ENCODE peak calls at places on chromosomes 16 and 17, in ten cellular contexts. W is stomach, B is tibial nerve, J is IMR-90, M is H54, R is right lobe of liver, I is sigmoid colon, G is heart left ventricle, S is gastrocnemius medialis, O is A549. H is an unnamed sample.

GRCh38 chr16:72428611-72429376 is 256.8 kb upstream of the PMFBP1 start:
- DNase-seq in M (no peak), J (no peak), O (no peak), B (no peak), R (no peak), S (no peak), G (no peak), I (no peak), W (no peak), H (no peak)

GRCh38 chr16:8622315-8622656 is 788 bp downstream of the METTL22 start:
- DNase-seq in W (no peak), B (no peak), O (no peak), S (no peak), G (no peak), J (no peak), R (no peak), I (no peak), M (no peak), H (no peak)

GRCh38 chr17:57640079-57640478 is 105.0 kb downstream of the CCDC182 start:
- DNase-seq in S (no peak), O (no peak), M (no peak), W (no peak), I (no peak), J (no peak), B (no peak), G (no peak), R (no peak), H (no peak)

GRCh38 chr16:28951410-28951943 is 740 bp downstream of the NFATC2IP start:
- DNase-seq in O (no peak), I (peak; percentile 72), M (peak; percentile 51), R (no peak), B (no peak), G (no peak), S (no peak), J (no peak), W (no peak), H (peak; percentile 71)

GRCh38 chr17:27746881-27747280 is 53.4 kb downstream of the NOS2 start:
- DNase-seq in S (no peak), R (no peak), B (no peak), M (no peak), J (no peak), W (no peak), G (no peak), I (no peak), O (no peak), H (no peak)

GRCh38 chr17:62321451-62321850 is 58.9 kb upstream of the EFCAB3 start:
- DNase-seq in M (no peak), G (no peak), S (no peak), I (no peak), W (no peak), R (no peak), J (no peak), B (no peak), O (no peak), H (no peak)

GRCh38 chr17:41989702-41990419 is 23.3 kb downstream of the CNP start:
- DNase-seq in S (no peak), O (no peak), W (no peak), R (peak; percentile 85), M (no peak), I (no peak), J (no peak), B (no peak), G (no peak), H (no peak)

GRCh38 chr16:74724820-74725549 is 24.3 kb upstream of the MLKL start:
- DNase-seq in R (no peak), W (no peak), I (no peak), O (no peak), J (peak; percentile 82), B (no peak), S (no peak), M (peak; percentile 93), G (no peak), H (no peak)

GRCh38 chr17:31130286-31131224 is 35.8 kb downstream of the NF1 start:
- DNase-seq in I (no peak), B (no peak), W (no peak), J (no peak), S (no peak), R (no peak), O (no peak), G (peak; percentile 93), M (no peak), H (no peak)

GRCh38 chr17:35214631-35215273 is 20.6 kb upstream of the SLC35G3 start:
- DNase-seq in G (no peak), W (no peak), O (no peak), J (no peak), S (no peak), R (no peak), B (no peak), I (no peak), M (no peak), H (no peak)

GRCh38 chr17:43530303-43531081 is 15.6 kb downstream of the ETV4 start:
- DNase-seq in G (peak; percentile 87), W (peak; percentile 41), M (no peak), B (peak; percentile 51), R (peak; percentile 52), J (peak; percentile 93), I (peak; percentile 81), S (peak; percentile 52), O (no peak), H (no peak)
- TF ChIP-seq POLR2A in G (no peak), W (no peak), M (no peak), B (no peak), R (no peak), J (no peak), I (no peak), S (no peak), O (no peak), H (no peak)

GRCh38 chr16:3579776-3580175 is 2.6 kb upstream of the NLRC3 start:
- DNase-seq in M (no peak), R (no peak), G (no peak), B (no peak), W (no peak), I (no peak), J (no peak), S (no peak), O (no peak), H (no peak)

GRCh38 chr16:3580271-3580670 is 3.1 kb upstream of the NLRC3 start:
- DNase-seq in W (no peak), G (no peak), J (no peak), S (no peak), B (no peak), I (no peak), M (no peak), R (no peak), O (no peak), H (no peak)

GRCh38 chr16:3577302-3577752 is at the start of gene NLRC3:
- DNase-seq in R (peak; percentile 42), B (no peak), O (no peak), M (no peak), S (no peak), W (no peak), J (no peak), G (no peak), I (no peak), H (no peak)

GRCh38 chr16:3578121-3578520 is 918 bp upstream of the NLRC3 start:
- DNase-seq in R (peak; percentile 40), M (no peak), O (no peak), G (no peak), I (no peak), B (no peak), W (no peak), S (no peak), J (no peak), H (no peak)

GRCh38 chr16:3578610-3579551 is 1.7 kb upstream of the NLRC3 start:
- DNase-seq in B (no peak), W (peak; percentile 45), G (no peak), I (no peak), O (no peak), R (peak; percentile 43), J (no peak), M (peak; percentile 67), S (no peak), H (no peak)
- TF ChIP-seq POLR2A in B (no peak), W (no peak), G (no peak), I (no peak), O (no peak), R (no peak), J (no peak), M (no peak), S (no peak), H (no peak)

DNA sequence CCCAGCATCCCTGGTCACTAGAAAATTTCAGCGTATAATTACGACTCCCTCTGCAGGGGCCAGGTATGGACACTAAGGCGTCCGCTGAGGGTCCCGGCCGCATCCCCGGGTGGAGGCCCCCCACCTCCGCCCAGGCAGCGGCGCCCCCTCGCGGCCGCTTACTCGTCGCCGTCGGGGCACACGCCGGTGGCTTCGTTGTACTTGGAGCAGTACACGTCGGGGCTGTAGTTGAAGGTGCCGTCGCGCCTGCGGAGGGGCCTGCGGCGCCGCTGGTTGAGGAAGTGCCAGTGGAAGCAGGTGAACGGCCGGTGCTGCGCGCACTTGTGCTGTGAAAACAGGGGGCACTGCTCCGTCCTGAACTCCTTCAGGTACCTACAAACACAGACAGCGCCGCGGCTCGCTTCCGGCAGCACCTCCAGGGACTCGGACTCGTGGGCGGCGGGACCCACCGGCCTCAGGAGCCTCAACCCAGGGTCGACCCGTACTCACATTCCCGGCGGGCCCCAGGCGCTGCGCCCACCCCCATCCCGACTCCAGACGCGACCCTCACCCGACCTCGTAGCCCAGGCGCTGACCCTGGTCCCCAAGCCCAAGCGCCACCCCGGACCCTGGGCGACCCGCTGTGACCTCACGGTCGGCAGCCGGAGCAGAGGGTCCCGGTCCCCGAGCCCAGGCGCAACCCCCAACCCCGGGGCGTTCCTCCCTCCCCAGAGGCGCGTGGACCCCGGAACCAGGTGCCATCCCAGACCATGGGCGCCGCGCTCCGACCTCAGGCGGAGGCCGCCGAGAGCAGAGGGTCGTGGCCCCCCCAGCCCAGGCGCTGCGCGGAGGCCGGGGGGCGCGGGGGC is 596 bp downstream of the UNKL start:
- DNase-seq in J (peak; percentile 27), M (no peak), I (no peak), B (peak; percentile 20), R (no peak), S (no peak), W (peak; percentile 54), G (peak; percentile 65), O (peak; percentile 79), H (peak; percentile 86)
- TF ChIP-seq POLR2A in J (no peak), M (no peak), I (no peak), B (no peak), R (no peak), S (no peak), W (no peak), G (no peak), O (no peak), H (no peak)

DNA sequence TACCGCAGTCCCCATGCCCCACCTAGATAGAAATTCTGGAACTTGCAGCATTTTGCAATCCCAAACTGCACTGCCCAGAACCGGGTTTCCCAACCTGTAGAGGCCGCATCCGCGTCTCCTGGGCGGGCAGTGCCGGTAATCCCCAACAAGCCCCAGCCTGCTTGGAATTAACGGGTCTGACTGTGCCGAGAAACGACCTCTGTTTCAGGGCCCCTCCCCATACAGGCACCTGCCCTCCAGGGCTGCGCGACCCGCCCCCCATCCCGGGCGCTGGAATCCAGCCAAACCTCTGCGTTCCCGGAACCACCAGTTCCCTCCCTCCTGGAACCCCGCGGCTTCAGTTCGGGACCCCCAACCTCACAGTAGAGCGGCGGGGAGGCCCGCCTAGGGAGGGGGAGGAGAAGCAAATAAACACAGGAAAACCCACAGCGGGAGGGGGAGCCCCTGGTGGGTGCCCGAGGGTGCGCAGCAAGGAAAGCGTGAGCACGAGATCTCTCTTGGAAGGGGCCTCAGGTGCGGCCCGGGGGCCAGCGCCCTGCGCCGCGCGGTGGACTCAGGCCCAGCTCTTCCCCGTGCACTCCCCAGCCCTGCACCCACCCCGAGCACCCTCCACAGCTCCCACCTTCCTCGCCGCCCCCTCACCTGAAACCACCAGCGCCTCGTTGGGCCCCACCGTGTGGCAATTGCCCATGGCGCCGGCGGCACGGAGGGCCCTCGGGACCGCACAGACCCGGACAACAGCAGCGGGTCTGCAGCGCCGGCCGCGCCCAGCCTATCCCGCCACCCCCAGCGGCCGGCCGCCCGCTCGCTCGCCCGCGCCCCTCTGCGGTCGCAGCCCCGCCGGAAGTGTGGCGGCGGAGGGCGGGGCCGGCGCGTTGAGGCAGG is at the start of gene FLOT2:
- DNase-seq in R (peak; percentile 83), O (peak; percentile 36), S (peak; percentile 29), J (peak; percentile 30), W (peak; percentile 54), B (peak; percentile 60), I (peak; percentile 87), G (peak; percentile 65), M (peak; percentile 60), H (peak; percentile 73)
- TF ChIP-seq POLR2A in R (peak; percentile 74), O (peak; percentile 78), S (peak; percentile 43), J (no peak), W (no peak), B (no peak), I (no peak), G (no peak), M (peak; percentile 70), H (peak; percentile 73)